ENCODE peak calls at places on chromosomes 6 and 20, in six cellular contexts. One of them, this sample, is unnamed.

GRCh38 chr20:46985671-46986070 is 91.0 kb downstream of the EYA2 start:
- DNase-seq in stimulated activated CD8-positive, alpha-beta memory T cell treated with anti-CD3 and anti-CD28 coated beads, Interleukin-15, amount 100 ng/mL, for 1 hour: no peak
- DNase-seq in NCI-H1092 treated with DMSO at 0.1 percent for 48 hours: no peak
- DNase-seq in HT-29: no peak
- DNase-seq in Ammon's horn: no peak
- DNase-seq in D341Med: no peak
- DNase-seq in this sample: no peak

GRCh38 chr20:34190679-34191090 is 50.5 kb upstream of the ASIP start:
- DNase-seq in stimulated activated CD8-positive, alpha-beta memory T cell treated with anti-CD3 and anti-CD28 coated beads, Interleukin-15, amount 100 ng/mL, for 1 hour: no peak
- DNase-seq in NCI-H1092 treated with DMSO at 0.1 percent for 48 hours: peak
- DNase-seq in HT-29: peak
- DNase-seq in Ammon's horn: peak
- DNase-seq in D341Med: peak
- DNase-seq in this sample: peak

GRCh38 chr20:32784369-32785080 is 22.3 kb downstream of the DNMT3B start:
- DNase-seq in stimulated activated CD8-positive, alpha-beta memory T cell treated with anti-CD3 and anti-CD28 coated beads, Interleukin-15, amount 100 ng/mL, for 1 hour: no peak
- DNase-seq in NCI-H1092 treated with DMSO at 0.1 percent for 48 hours: no peak
- DNase-seq in HT-29: no peak
- DNase-seq in Ammon's horn: no peak
- DNase-seq in D341Med: no peak
- DNase-seq in this sample: no peak

GRCh38 chr6:140811642-140812041 is 1321.1 kb upstream of the GJE1 start:
- DNase-seq in stimulated activated CD8-positive, alpha-beta memory T cell treated with anti-CD3 and anti-CD28 coated beads, Interleukin-15, amount 100 ng/mL, for 1 hour: no peak
- DNase-seq in NCI-H1092 treated with DMSO at 0.1 percent for 48 hours: no peak
- DNase-seq in HT-29: no peak
- DNase-seq in Ammon's horn: no peak
- DNase-seq in D341Med: no peak
- DNase-seq in this sample: no peak

GRCh38 chr6:34066284-34066571 is 79.7 kb downstream of the GRM4 start:
- DNase-seq in stimulated activated CD8-positive, alpha-beta memory T cell treated with anti-CD3 and anti-CD28 coated beads, Interleukin-15, amount 100 ng/mL, for 1 hour: no peak
- DNase-seq in NCI-H1092 treated with DMSO at 0.1 percent for 48 hours: no peak
- DNase-seq in HT-29: no peak
- DNase-seq in Ammon's horn: no peak
- DNase-seq in D341Med: no peak
- DNase-seq in this sample: no peak

GRCh38 chr6:16322666-16323312 is 84.4 kb downstream of the GMPR start:
- DNase-seq in stimulated activated CD8-positive, alpha-beta memory T cell treated with anti-CD3 and anti-CD28 coated beads, Interleukin-15, amount 100 ng/mL, for 1 hour: peak
- DNase-seq in NCI-H1092 treated with DMSO at 0.1 percent for 48 hours: peak
- DNase-seq in HT-29: no peak
- DNase-seq in Ammon's horn: peak
- DNase-seq in D341Med: no peak
- DNase-seq in this sample: peak

GRCh38 chr6:98838027-98838426 is 3.7 kb downstream of the POU3F2 start:
- DNase-seq in stimulated activated CD8-positive, alpha-beta memory T cell treated with anti-CD3 and anti-CD28 coated beads, Interleukin-15, amount 100 ng/mL, for 1 hour: no peak
- DNase-seq in NCI-H1092 treated with DMSO at 0.1 percent for 48 hours: no peak
- DNase-seq in HT-29: no peak
- DNase-seq in Ammon's horn: no peak
- DNase-seq in D341Med: no peak
- DNase-seq in this sample: no peak

GRCh38 chr20:44133424-44133823 is 53.6 kb downstream of the JPH2 start:
- DNase-seq in stimulated activated CD8-positive, alpha-beta memory T cell treated with anti-CD3 and anti-CD28 coated beads, Interleukin-15, amount 100 ng/mL, for 1 hour: no peak
- DNase-seq in NCI-H1092 treated with DMSO at 0.1 percent for 48 hours: peak
- DNase-seq in HT-29: no peak
- DNase-seq in Ammon's horn: no peak
- DNase-seq in D341Med: no peak
- DNase-seq in this sample: no peak

GRCh38 chr6:90894285-90895144 is 307.6 kb upstream of the MAP3K7 start:
- DNase-seq in stimulated activated CD8-positive, alpha-beta memory T cell treated with anti-CD3 and anti-CD28 coated beads, Interleukin-15, amount 100 ng/mL, for 1 hour: no peak
- DNase-seq in NCI-H1092 treated with DMSO at 0.1 percent for 48 hours: no peak
- DNase-seq in HT-29: no peak
- DNase-seq in Ammon's horn: no peak
- DNase-seq in D341Med: no peak
- DNase-seq in this sample: no peak

GRCh38 chr6:105522626-105523322 is 119.9 kb upstream of the PREP start:
- DNase-seq in stimulated activated CD8-positive, alpha-beta memory T cell treated with anti-CD3 and anti-CD28 coated beads, Interleukin-15, amount 100 ng/mL, for 1 hour: no peak
- DNase-seq in NCI-H1092 treated with DMSO at 0.1 percent for 48 hours: no peak
- DNase-seq in HT-29: no peak
- DNase-seq in Ammon's horn: no peak
- DNase-seq in D341Med: no peak
- DNase-seq in this sample: no peak

GRCh38 chr6:2876210-2877056 is 26.7 kb downstream of the SERPINB9 start:
- DNase-seq in stimulated activated CD8-positive, alpha-beta memory T cell treated with anti-CD3 and anti-CD28 coated beads, Interleukin-15, amount 100 ng/mL, for 1 hour: no peak
- DNase-seq in NCI-H1092 treated with DMSO at 0.1 percent for 48 hours: peak
- DNase-seq in HT-29: peak
- DNase-seq in Ammon's horn: peak
- DNase-seq in D341Med: no peak
- DNase-seq in this sample: peak

GRCh38 chr20:49591217-49591865 is 23.4 kb upstream of the PTGIS start:
- DNase-seq in stimulated activated CD8-positive, alpha-beta memory T cell treated with anti-CD3 and anti-CD28 coated beads, Interleukin-15, amount 100 ng/mL, for 1 hour: no peak
- DNase-seq in NCI-H1092 treated with DMSO at 0.1 percent for 48 hours: no peak
- DNase-seq in HT-29: no peak
- DNase-seq in Ammon's horn: no peak
- DNase-seq in D341Med: no peak
- DNase-seq in this sample: peak

GRCh38 chr20:58650181-58650775 is 805 bp upstream of the STX16 start:
- DNase-seq in stimulated activated CD8-positive, alpha-beta memory T cell treated with anti-CD3 and anti-CD28 coated beads, Interleukin-15, amount 100 ng/mL, for 1 hour: no peak
- DNase-seq in NCI-H1092 treated with DMSO at 0.1 percent for 48 hours: no peak
- DNase-seq in HT-29: no peak
- DNase-seq in Ammon's horn: no peak
- DNase-seq in D341Med: peak
- DNase-seq in this sample: peak

GRCh38 chr20:8951136-8951535 is 117.8 kb upstream of the PLCB4 start:
- DNase-seq in stimulated activated CD8-positive, alpha-beta memory T cell treated with anti-CD3 and anti-CD28 coated beads, Interleukin-15, amount 100 ng/mL, for 1 hour: no peak
- DNase-seq in NCI-H1092 treated with DMSO at 0.1 percent for 48 hours: no peak
- DNase-seq in HT-29: no peak
- DNase-seq in Ammon's horn: no peak
- DNase-seq in D341Med: no peak
- DNase-seq in this sample: no peak

GRCh38 chr6:95127266-95127665 is 450.1 kb upstream of the MANEA start:
- DNase-seq in stimulated activated CD8-positive, alpha-beta memory T cell treated with anti-CD3 and anti-CD28 coated beads, Interleukin-15, amount 100 ng/mL, for 1 hour: no peak
- DNase-seq in NCI-H1092 treated with DMSO at 0.1 percent for 48 hours: peak
- DNase-seq in HT-29: no peak
- DNase-seq in Ammon's horn: no peak
- DNase-seq in D341Med: no peak
- DNase-seq in this sample: no peak

GRCh38 chr6:84033523-84034451 is at the start of gene MRAP2:
- DNase-seq in stimulated activated CD8-positive, alpha-beta memory T cell treated with anti-CD3 and anti-CD28 coated beads, Interleukin-15, amount 100 ng/mL, for 1 hour: no peak
- DNase-seq in NCI-H1092 treated with DMSO at 0.1 percent for 48 hours: peak
- DNase-seq in HT-29: peak
- DNase-seq in Ammon's horn: no peak
- DNase-seq in D341Med: peak
- DNase-seq in this sample: peak

GRCh38 chr6:84061174-84061573 is 27.6 kb downstream of the MRAP2 start:
- DNase-seq in stimulated activated CD8-positive, alpha-beta memory T cell treated with anti-CD3 and anti-CD28 coated beads, Interleukin-15, amount 100 ng/mL, for 1 hour: no peak
- DNase-seq in NCI-H1092 treated with DMSO at 0.1 percent for 48 hours: no peak
- DNase-seq in HT-29: no peak
- DNase-seq in Ammon's horn: no peak
- DNase-seq in D341Med: no peak
- DNase-seq in this sample: no peak

GRCh38 chr6:105608711-105609374 is 206.0 kb upstream of the PREP start:
- DNase-seq in stimulated activated CD8-positive, alpha-beta memory T cell treated with anti-CD3 and anti-CD28 coated beads, Interleukin-15, amount 100 ng/mL, for 1 hour: no peak
- DNase-seq in NCI-H1092 treated with DMSO at 0.1 percent for 48 hours: no peak
- DNase-seq in HT-29: peak
- DNase-seq in Ammon's horn: no peak
- DNase-seq in D341Med: no peak
- DNase-seq in this sample: no peak

GRCh38 chr6:147099974-147100373 is 104.2 kb upstream of the STXBP5 start:
- DNase-seq in stimulated activated CD8-positive, alpha-beta memory T cell treated with anti-CD3 and anti-CD28 coated beads, Interleukin-15, amount 100 ng/mL, for 1 hour: no peak
- DNase-seq in NCI-H1092 treated with DMSO at 0.1 percent for 48 hours: no peak
- DNase-seq in HT-29: no peak
- DNase-seq in Ammon's horn: no peak
- DNase-seq in D341Med: no peak
- DNase-seq in this sample: no peak

GRCh38 chr6:112574190-112574589 is 227.1 kb downstream of the RFPL4B start:
- DNase-seq in stimulated activated CD8-positive, alpha-beta memory T cell treated with anti-CD3 and anti-CD28 coated beads, Interleukin-15, amount 100 ng/mL, for 1 hour: no peak
- DNase-seq in NCI-H1092 treated with DMSO at 0.1 percent for 48 hours: no peak
- DNase-seq in HT-29: no peak
- DNase-seq in Ammon's horn: no peak
- DNase-seq in D341Med: no peak
- DNase-seq in this sample: no peak

GRCh38 chr6:31952140-31952805 is 6.4 kb downstream of the CFB start:
- DNase-seq in stimulated activated CD8-positive, alpha-beta memory T cell treated with anti-CD3 and anti-CD28 coated beads, Interleukin-15, amount 100 ng/mL, for 1 hour: no peak
- DNase-seq in NCI-H1092 treated with DMSO at 0.1 percent for 48 hours: peak
- DNase-seq in HT-29: peak
- DNase-seq in Ammon's horn: peak
- DNase-seq in D341Med: peak
- DNase-seq in this sample: peak

GRCh38 chr20:11544029-11544678 is 373.5 kb upstream of the BTBD3 start:
- DNase-seq in stimulated activated CD8-positive, alpha-beta memory T cell treated with anti-CD3 and anti-CD28 coated beads, Interleukin-15, amount 100 ng/mL, for 1 hour: no peak
- DNase-seq in NCI-H1092 treated with DMSO at 0.1 percent for 48 hours: peak
- DNase-seq in HT-29: peak
- DNase-seq in Ammon's horn: peak
- DNase-seq in D341Med: peak
- DNase-seq in this sample: peak

GRCh38 chr6:133191323-133191722 is 49.8 kb upstream of the EYA4 start:
- DNase-seq in stimulated activated CD8-positive, alpha-beta memory T cell treated with anti-CD3 and anti-CD28 coated beads, Interleukin-15, amount 100 ng/mL, for 1 hour: no peak
- DNase-seq in NCI-H1092 treated with DMSO at 0.1 percent for 48 hours: no peak
- DNase-seq in HT-29: no peak
- DNase-seq in Ammon's horn: no peak
- DNase-seq in D341Med: no peak
- DNase-seq in this sample: no peak

GRCh38 chr6:42118162-42119001 is 24.0 kb downstream of the C6orf132 start:
- DNase-seq in stimulated activated CD8-positive, alpha-beta memory T cell treated with anti-CD3 and anti-CD28 coated beads, Interleukin-15, amount 100 ng/mL, for 1 hour: no peak
- DNase-seq in NCI-H1092 treated with DMSO at 0.1 percent for 48 hours: no peak
- DNase-seq in HT-29: peak
- DNase-seq in Ammon's horn: peak
- DNase-seq in D341Med: no peak
- DNase-seq in this sample: peak

GRCh38 chr20:37276494-37277252 is 12.8 kb upstream of the MANBAL start:
- DNase-seq in stimulated activated CD8-positive, alpha-beta memory T cell treated with anti-CD3 and anti-CD28 coated beads, Interleukin-15, amount 100 ng/mL, for 1 hour: no peak
- DNase-seq in NCI-H1092 treated with DMSO at 0.1 percent for 48 hours: peak
- DNase-seq in HT-29: peak
- DNase-seq in Ammon's horn: peak
- DNase-seq in D341Med: no peak
- DNase-seq in this sample: peak

GRCh38 chr6:144362042-144363018 is 77.2 kb downstream of the UTRN start:
- DNase-seq in stimulated activated CD8-positive, alpha-beta memory T cell treated with anti-CD3 and anti-CD28 coated beads, Interleukin-15, amount 100 ng/mL, for 1 hour: no peak
- DNase-seq in NCI-H1092 treated with DMSO at 0.1 percent for 48 hours: no peak
- DNase-seq in HT-29: peak
- DNase-seq in Ammon's horn: no peak
- DNase-seq in D341Med: no peak
- DNase-seq in this sample: no peak

GRCh38 chr6:40988634-40989033 is 50.4 kb downstream of the UNC5CL start:
- DNase-seq in stimulated activated CD8-positive, alpha-beta memory T cell treated with anti-CD3 and anti-CD28 coated beads, Interleukin-15, amount 100 ng/mL, for 1 hour: no peak
- DNase-seq in NCI-H1092 treated with DMSO at 0.1 percent for 48 hours: no peak
- DNase-seq in HT-29: no peak
- DNase-seq in Ammon's horn: no peak
- DNase-seq in D341Med: no peak
- DNase-seq in this sample: no peak

GRCh38 chr6:4281341-4282293 is 146.2 kb upstream of the ECI2 start:
- DNase-seq in stimulated activated CD8-positive, alpha-beta memory T cell treated with anti-CD3 and anti-CD28 coated beads, Interleukin-15, amount 100 ng/mL, for 1 hour: no peak
- DNase-seq in NCI-H1092 treated with DMSO at 0.1 percent for 48 hours: peak
- DNase-seq in HT-29: peak
- DNase-seq in Ammon's horn: peak
- DNase-seq in D341Med: no peak
- DNase-seq in this sample: peak

GRCh38 chr6:84260186-84260585 is 32.7 kb upstream of the CEP162 start:
- DNase-seq in stimulated activated CD8-positive, alpha-beta memory T cell treated with anti-CD3 and anti-CD28 coated beads, Interleukin-15, amount 100 ng/mL, for 1 hour: no peak
- DNase-seq in NCI-H1092 treated with DMSO at 0.1 percent for 48 hours: no peak
- DNase-seq in HT-29: no peak
- DNase-seq in Ammon's horn: no peak
- DNase-seq in D341Med: no peak
- DNase-seq in this sample: no peak

GRCh38 chr6:150697515-150697914 is 97.8 kb downstream of the PLEKHG1 start:
- DNase-seq in stimulated activated CD8-positive, alpha-beta memory T cell treated with anti-CD3 and anti-CD28 coated beads, Interleukin-15, amount 100 ng/mL, for 1 hour: no peak
- DNase-seq in NCI-H1092 treated with DMSO at 0.1 percent for 48 hours: no peak
- DNase-seq in HT-29: no peak
- DNase-seq in Ammon's horn: no peak
- DNase-seq in D341Med: no peak
- DNase-seq in this sample: no peak

GRCh38 chr20:31641391-31641790 is 3.7 kb downstream of the COX4I2 start:
- DNase-seq in stimulated activated CD8-positive, alpha-beta memory T cell treated with anti-CD3 and anti-CD28 coated beads, Interleukin-15, amount 100 ng/mL, for 1 hour: no peak
- DNase-seq in NCI-H1092 treated with DMSO at 0.1 percent for 48 hours: no peak
- DNase-seq in HT-29: no peak
- DNase-seq in Ammon's horn: no peak
- DNase-seq in D341Med: no peak
- DNase-seq in this sample: no peak

GRCh38 chr6:120005292-120005976 is 655.9 kb upstream of the MAN1A1 start:
- DNase-seq in stimulated activated CD8-positive, alpha-beta memory T cell treated with anti-CD3 and anti-CD28 coated beads, Interleukin-15, amount 100 ng/mL, for 1 hour: no peak
- DNase-seq in NCI-H1092 treated with DMSO at 0.1 percent for 48 hours: no peak
- DNase-seq in HT-29: peak
- DNase-seq in Ammon's horn: no peak
- DNase-seq in D341Med: no peak
- DNase-seq in this sample: no peak

GRCh38 chr6:28266563-28266961 is 381 bp upstream of the ZSCAN26 start:
- DNase-seq in stimulated activated CD8-positive, alpha-beta memory T cell treated with anti-CD3 and anti-CD28 coated beads, Interleukin-15, amount 100 ng/mL, for 1 hour: no peak
- DNase-seq in NCI-H1092 treated with DMSO at 0.1 percent for 48 hours: no peak
- DNase-seq in HT-29: no peak
- DNase-seq in Ammon's horn: no peak
- DNase-seq in D341Med: no peak
- DNase-seq in this sample: no peak

GRCh38 chr20:45347297-45347935 is 808 bp downstream of the SDC4 start:
- DNase-seq in stimulated activated CD8-positive, alpha-beta memory T cell treated with anti-CD3 and anti-CD28 coated beads, Interleukin-15, amount 100 ng/mL, for 1 hour: no peak
- DNase-seq in NCI-H1092 treated with DMSO at 0.1 percent for 48 hours: no peak
- DNase-seq in HT-29: peak
- DNase-seq in Ammon's horn: no peak
- DNase-seq in D341Med: no peak
- DNase-seq in this sample: peak

GRCh38 chr20:1907586-1907985 is 12.4 kb downstream of the SIRPA start:
- DNase-seq in stimulated activated CD8-positive, alpha-beta memory T cell treated with anti-CD3 and anti-CD28 coated beads, Interleukin-15, amount 100 ng/mL, for 1 hour: no peak
- DNase-seq in NCI-H1092 treated with DMSO at 0.1 percent for 48 hours: no peak
- DNase-seq in HT-29: no peak
- DNase-seq in Ammon's horn: no peak
- DNase-seq in D341Med: no peak
- DNase-seq in this sample: no peak

GRCh38 chr6:36786055-36786675 is 53.1 kb downstream of the CPNE5 start:
- DNase-seq in stimulated activated CD8-positive, alpha-beta memory T cell treated with anti-CD3 and anti-CD28 coated beads, Interleukin-15, amount 100 ng/mL, for 1 hour: no peak
- DNase-seq in NCI-H1092 treated with DMSO at 0.1 percent for 48 hours: no peak
- DNase-seq in HT-29: no peak
- DNase-seq in Ammon's horn: no peak
- DNase-seq in D341Med: no peak
- DNase-seq in this sample: no peak

GRCh38 chr6:162336359-162336758 is 391.2 kb downstream of the PRKN start:
- DNase-seq in stimulated activated CD8-positive, alpha-beta memory T cell treated with anti-CD3 and anti-CD28 coated beads, Interleukin-15, amount 100 ng/mL, for 1 hour: no peak
- DNase-seq in NCI-H1092 treated with DMSO at 0.1 percent for 48 hours: no peak
- DNase-seq in HT-29: no peak
- DNase-seq in Ammon's horn: no peak
- DNase-seq in D341Med: no peak
- DNase-seq in this sample: no peak